ENCODE peak calls at places on chromosomes 5 and 9, in four cellular contexts. One of them, this sample, is unnamed.

GRCh38 chr5:181245427-181246275 is 1.9 kb upstream of the RACK1 start:
- DNase-seq in NAMALWA: no peak
- DNase-seq in endodermal cell: no peak
- DNase-seq in ovary: peak
- DNase-seq in this sample: no peak

GRCh38 chr9:134552349-134552990 is 89.1 kb upstream of the COL5A1 start:
- DNase-seq in NAMALWA: no peak
- DNase-seq in endodermal cell: no peak
- DNase-seq in ovary: no peak
- DNase-seq in this sample: no peak

GRCh38 chr9:19922476-19923118 is 133.8 kb upstream of the SLC24A2 start:
- DNase-seq in NAMALWA: no peak
- DNase-seq in endodermal cell: peak
- DNase-seq in ovary: peak
- DNase-seq in this sample: no peak

GRCh38 chr9:127878001-127878651 is 651 bp upstream of the AK1 start:
- DNase-seq in NAMALWA: no peak
- DNase-seq in endodermal cell: peak
- DNase-seq in ovary: peak
- DNase-seq in this sample: no peak

GRCh38 chr5:121500262-121500792 is 351.4 kb upstream of the FTMT start:
- DNase-seq in NAMALWA: no peak
- DNase-seq in endodermal cell: peak
- DNase-seq in ovary: no peak
- DNase-seq in this sample: no peak

GRCh38 chr9:124054671-124055212 is 43.2 kb downstream of the LHX2 start:
- DNase-seq in NAMALWA: no peak
- DNase-seq in endodermal cell: no peak
- DNase-seq in ovary: no peak
- DNase-seq in this sample: peak

GRCh38 chr5:125700380-125700856 is 722.8 kb upstream of the GRAMD2B start:
- DNase-seq in NAMALWA: peak
- DNase-seq in endodermal cell: no peak
- DNase-seq in ovary: no peak
- DNase-seq in this sample: no peak

GRCh38 chr5:73693573-73694061 is 67.6 kb downstream of the ARHGEF28 start:
- DNase-seq in NAMALWA: peak
- DNase-seq in endodermal cell: peak
- DNase-seq in ovary: peak
- DNase-seq in this sample: no peak

GRCh38 chr5:179266291-179267070 is 78.8 kb downstream of the ADAMTS2 start:
- DNase-seq in NAMALWA: no peak
- DNase-seq in endodermal cell: peak
- DNase-seq in ovary: peak
- DNase-seq in this sample: no peak

GRCh38 chr5:57010786-57011185 is 58.9 kb upstream of the MIER3 start:
- DNase-seq in NAMALWA: no peak
- DNase-seq in endodermal cell: no peak
- DNase-seq in ovary: no peak
- DNase-seq in this sample: no peak

GRCh38 chr9:22395585-22396205 is 50.9 kb upstream of the DMRTA1 start:
- DNase-seq in NAMALWA: no peak
- DNase-seq in endodermal cell: no peak
- DNase-seq in ovary: no peak
- DNase-seq in this sample: no peak

GRCh38 chr9:36559036-36559695 is 13.5 kb upstream of the MELK start:
- DNase-seq in NAMALWA: no peak
- DNase-seq in endodermal cell: peak
- DNase-seq in ovary: no peak
- DNase-seq in this sample: no peak

GRCh38 chr9:21688108-21689102 is 114.0 kb upstream of the MTAP start:
- DNase-seq in NAMALWA: no peak
- DNase-seq in endodermal cell: no peak
- DNase-seq in ovary: no peak
- DNase-seq in this sample: no peak

GRCh38 chr5:149172709-149173505 is 31.6 kb downstream of the ABLIM3 start:
- DNase-seq in NAMALWA: no peak
- DNase-seq in endodermal cell: no peak
- DNase-seq in ovary: no peak
- DNase-seq in this sample: no peak

GRCh38 chr9:76109953-76110352 is 219.5 kb downstream of the PCSK5 start:
- DNase-seq in NAMALWA: no peak
- DNase-seq in endodermal cell: no peak
- DNase-seq in ovary: no peak
- DNase-seq in this sample: no peak

GRCh38 chr9:101485873-101486692 is 47.6 kb upstream of the RNF20 start:
- DNase-seq in NAMALWA: no peak
- DNase-seq in endodermal cell: peak
- DNase-seq in ovary: peak
- DNase-seq in this sample: no peak

GRCh38 chr9:134434896-134435506 is 108.7 kb downstream of the RXRA start:
- DNase-seq in NAMALWA: no peak
- DNase-seq in endodermal cell: no peak
- DNase-seq in ovary: peak
- DNase-seq in this sample: no peak

GRCh38 chr9:98192503-98193335 is at the start of gene CORO2A:
- DNase-seq in NAMALWA: peak
- DNase-seq in endodermal cell: peak
- DNase-seq in ovary: peak
- DNase-seq in this sample: peak

GRCh38 chr5:73443725-73444498 is 4.7 kb downstream of the FOXD1 start:
- DNase-seq in NAMALWA: no peak
- DNase-seq in endodermal cell: peak
- DNase-seq in ovary: no peak
- DNase-seq in this sample: peak

GRCh38 chr9:124810513-124811355 is 33.8 kb downstream of the OLFML2A start:
- DNase-seq in NAMALWA: no peak
- DNase-seq in endodermal cell: peak
- DNase-seq in ovary: no peak
- DNase-seq in this sample: no peak

GRCh38 chr5:7396169-7397004 is 449 bp downstream of the ADCY2 start:
- DNase-seq in NAMALWA: no peak
- DNase-seq in endodermal cell: peak
- DNase-seq in ovary: peak
- DNase-seq in this sample: no peak

GRCh38 chr5:115888027-115888426 is 46.3 kb downstream of the AP3S1 start:
- DNase-seq in NAMALWA: peak
- DNase-seq in endodermal cell: no peak
- DNase-seq in ovary: no peak
- DNase-seq in this sample: no peak

GRCh38 chr5:143920772-143921171 is 108.8 kb downstream of the HMHB1 start:
- DNase-seq in NAMALWA: no peak
- DNase-seq in endodermal cell: no peak
- DNase-seq in ovary: no peak
- DNase-seq in this sample: no peak

GRCh38 chr5:138972836-138973235 is 97.7 kb upstream of the LRRTM2 start:
- DNase-seq in NAMALWA: no peak
- DNase-seq in endodermal cell: peak
- DNase-seq in ovary: no peak
- DNase-seq in this sample: no peak

GRCh38 chr5:67015577-67016290 is 180.9 kb downstream of the CD180 start:
- DNase-seq in NAMALWA: no peak
- DNase-seq in endodermal cell: no peak
- DNase-seq in ovary: no peak
- DNase-seq in this sample: no peak

GRCh38 chr5:92633821-92634220 is 947.2 kb downstream of the NR2F1-AS1 start:
- DNase-seq in NAMALWA: no peak
- DNase-seq in endodermal cell: no peak
- DNase-seq in ovary: no peak
- DNase-seq in this sample: no peak

GRCh38 chr5:98904786-98905185 is 24.0 kb downstream of the CHD1 start:
- DNase-seq in NAMALWA: no peak
- DNase-seq in endodermal cell: no peak
- DNase-seq in ovary: no peak
- DNase-seq in this sample: no peak

GRCh38 chr9:103872811-103873210 is 221.3 kb upstream of the SMC2 start:
- DNase-seq in NAMALWA: no peak
- DNase-seq in endodermal cell: no peak
- DNase-seq in ovary: no peak
- DNase-seq in this sample: no peak

GRCh38 chr5:133641683-133642082 is 29.3 kb upstream of the FSTL4 start:
- DNase-seq in NAMALWA: no peak
- DNase-seq in endodermal cell: no peak
- DNase-seq in ovary: no peak
- DNase-seq in this sample: no peak